ENCODE peak calls at places on chromosomes 6 and 20, in six cellular contexts. One of them, this sample, is unnamed.

GRCh38 chr6:80464901-80465300 is 358.4 kb downstream of the BCKDHB start:
- DNase-seq in NCI-H446: no peak
- DNase-seq in fibroblast of the aortic adventitia: no peak
- DNase-seq in NCI-H187: no peak
- DNase-seq in heart right ventricle: no peak
- DNase-seq in dorsolateral prefrontal cortex: no peak
- DNase-seq in this sample: no peak

GRCh38 chr6:17536586-17536985 is 63.5 kb upstream of the FAM8A1 start:
- DNase-seq in NCI-H446: no peak
- DNase-seq in NCI-H187: no peak
- DNase-seq in dorsolateral prefrontal cortex: no peak
- DNase-seq in heart right ventricle: no peak
- DNase-seq in fibroblast of the aortic adventitia: no peak
- DNase-seq in this sample: no peak

GRCh38 chr20:7195704-7196103 is 428.2 kb downstream of the BMP2 start:
- DNase-seq in NCI-H446: no peak
- DNase-seq in fibroblast of the aortic adventitia: peak
- DNase-seq in dorsolateral prefrontal cortex: no peak
- DNase-seq in heart right ventricle: no peak
- DNase-seq in NCI-H187: no peak
- DNase-seq in this sample: peak

GRCh38 chr20:4791121-4791520 is 69.4 kb downstream of the PRND start:
- DNase-seq in NCI-H187: no peak
- DNase-seq in heart right ventricle: no peak
- DNase-seq in NCI-H446: no peak
- DNase-seq in fibroblast of the aortic adventitia: no peak
- DNase-seq in dorsolateral prefrontal cortex: no peak
- DNase-seq in this sample: no peak

GRCh38 chr20:24147961-24148360 is 159.4 kb upstream of the GGTLC1 start:
- DNase-seq in NCI-H187: no peak
- DNase-seq in heart right ventricle: no peak
- DNase-seq in NCI-H446: no peak
- DNase-seq in dorsolateral prefrontal cortex: no peak
- DNase-seq in fibroblast of the aortic adventitia: no peak
- DNase-seq in this sample: no peak

GRCh38 chr6:42201382-42201781 is 6.6 kb upstream of the GUCA1B start:
- DNase-seq in NCI-H187: no peak
- DNase-seq in fibroblast of the aortic adventitia: peak
- DNase-seq in NCI-H446: no peak
- DNase-seq in dorsolateral prefrontal cortex: no peak
- DNase-seq in heart right ventricle: no peak
- DNase-seq in this sample: no peak

GRCh38 chr20:62768815-62769287 is 27.4 kb upstream of the MRGBP start:
- DNase-seq in dorsolateral prefrontal cortex: no peak
- DNase-seq in fibroblast of the aortic adventitia: peak
- DNase-seq in NCI-H187: no peak
- DNase-seq in heart right ventricle: no peak
- DNase-seq in NCI-H446: peak
- DNase-seq in this sample: no peak

GRCh38 chr6:56595490-56596122 is 47.1 kb downstream of the DST start:
- DNase-seq in NCI-H187: no peak
- DNase-seq in heart right ventricle: peak
- DNase-seq in NCI-H446: peak
- DNase-seq in dorsolateral prefrontal cortex: no peak
- DNase-seq in fibroblast of the aortic adventitia: peak
- DNase-seq in this sample: no peak

GRCh38 chr20:49727473-49727872 is 13.8 kb upstream of the B4GALT5 start:
- DNase-seq in NCI-H446: no peak
- DNase-seq in dorsolateral prefrontal cortex: no peak
- DNase-seq in heart right ventricle: no peak
- DNase-seq in NCI-H187: no peak
- DNase-seq in fibroblast of the aortic adventitia: no peak
- DNase-seq in this sample: no peak

GRCh38 chr6:53258774-53259155 is 90.0 kb downstream of the ELOVL5 start:
- DNase-seq in dorsolateral prefrontal cortex: no peak
- DNase-seq in NCI-H446: no peak
- DNase-seq in NCI-H187: no peak
- DNase-seq in fibroblast of the aortic adventitia: no peak
- DNase-seq in heart right ventricle: no peak
- DNase-seq in this sample: no peak

GRCh38 chr6:90217621-90218496 is 78.8 kb downstream of the BACH2 start:
- DNase-seq in NCI-H187: no peak
- DNase-seq in heart right ventricle: peak
- DNase-seq in NCI-H446: no peak
- DNase-seq in dorsolateral prefrontal cortex: no peak
- DNase-seq in fibroblast of the aortic adventitia: no peak
- DNase-seq in this sample: no peak

GRCh38 chr6:1561355-1561754 is 48.4 kb upstream of the FOXC1 start:
- DNase-seq in fibroblast of the aortic adventitia: no peak
- DNase-seq in dorsolateral prefrontal cortex: no peak
- DNase-seq in heart right ventricle: no peak
- DNase-seq in NCI-H446: no peak
- DNase-seq in NCI-H187: no peak
- DNase-seq in this sample: no peak

GRCh38 chr20:59472059-59472458 is 132.3 kb upstream of the PHACTR3 start:
- DNase-seq in dorsolateral prefrontal cortex: no peak
- DNase-seq in fibroblast of the aortic adventitia: no peak
- DNase-seq in NCI-H187: no peak
- DNase-seq in NCI-H446: no peak
- DNase-seq in heart right ventricle: no peak
- DNase-seq in this sample: no peak

GRCh38 chr20:49893242-49894072 is 21.9 kb downstream of the SPATA2 start:
- DNase-seq in heart right ventricle: no peak
- DNase-seq in fibroblast of the aortic adventitia: no peak
- DNase-seq in dorsolateral prefrontal cortex: no peak
- DNase-seq in NCI-H187: no peak
- DNase-seq in NCI-H446: no peak
- DNase-seq in this sample: no peak

GRCh38 chr6:122609881-122610689 is at the start of gene PKIB:
- DNase-seq in heart right ventricle: peak
- DNase-seq in dorsolateral prefrontal cortex: peak
- DNase-seq in NCI-H187: peak
- DNase-seq in NCI-H446: peak
- DNase-seq in fibroblast of the aortic adventitia: peak
- DNase-seq in this sample: peak

GRCh38 chr6:156154896-156155295 is 622.3 kb upstream of the ARID1B start:
- DNase-seq in NCI-H187: no peak
- DNase-seq in dorsolateral prefrontal cortex: no peak
- DNase-seq in heart right ventricle: no peak
- DNase-seq in fibroblast of the aortic adventitia: peak
- DNase-seq in NCI-H446: no peak
- DNase-seq in this sample: no peak

GRCh38 chr20:41380551-41381262 is 14.1 kb upstream of the EMILIN3 start:
- DNase-seq in heart right ventricle: no peak
- DNase-seq in dorsolateral prefrontal cortex: no peak
- DNase-seq in NCI-H187: no peak
- DNase-seq in fibroblast of the aortic adventitia: no peak
- DNase-seq in NCI-H446: peak
- DNase-seq in this sample: no peak

GRCh38 chr20:51763965-51764602 is 4.1 kb downstream of the ATP9A start:
- DNase-seq in NCI-H187: no peak
- DNase-seq in heart right ventricle: no peak
- DNase-seq in NCI-H446: no peak
- DNase-seq in fibroblast of the aortic adventitia: no peak
- DNase-seq in dorsolateral prefrontal cortex: no peak
- DNase-seq in this sample: no peak

GRCh38 chr6:62371395-62371794 is 85.4 kb upstream of the KHDRBS2 start:
- DNase-seq in NCI-H187: no peak
- DNase-seq in dorsolateral prefrontal cortex: no peak
- DNase-seq in NCI-H446: no peak
- DNase-seq in heart right ventricle: no peak
- DNase-seq in fibroblast of the aortic adventitia: no peak
- DNase-seq in this sample: no peak

GRCh38 chr6:52557389-52558265 is 19.2 kb downstream of the TRAM2 start:
- DNase-seq in fibroblast of the aortic adventitia: peak
- DNase-seq in NCI-H446: no peak
- DNase-seq in heart right ventricle: no peak
- DNase-seq in NCI-H187: no peak
- DNase-seq in dorsolateral prefrontal cortex: no peak
- DNase-seq in this sample: no peak

GRCh38 chr6:42428326-42429041 is 23.2 kb downstream of the TRERF1 start:
- DNase-seq in heart right ventricle: peak
- DNase-seq in dorsolateral prefrontal cortex: no peak
- DNase-seq in NCI-H187: no peak
- DNase-seq in fibroblast of the aortic adventitia: peak
- DNase-seq in NCI-H446: no peak
- DNase-seq in this sample: no peak

GRCh38 chr6:100673641-100674040 is 207.5 kb downstream of the ASCC3 start:
- DNase-seq in dorsolateral prefrontal cortex: no peak
- DNase-seq in NCI-H187: no peak
- DNase-seq in NCI-H446: no peak
- DNase-seq in heart right ventricle: no peak
- DNase-seq in fibroblast of the aortic adventitia: no peak
- DNase-seq in this sample: no peak

GRCh38 chr6:97465877-97466710 is 183.1 kb upstream of the MMS22L start:
- DNase-seq in dorsolateral prefrontal cortex: no peak
- DNase-seq in fibroblast of the aortic adventitia: no peak
- DNase-seq in NCI-H446: peak
- DNase-seq in NCI-H187: no peak
- DNase-seq in heart right ventricle: no peak
- DNase-seq in this sample: no peak

GRCh38 chr6:7324520-7324919 is 11.5 kb upstream of the SSR1 start:
- DNase-seq in fibroblast of the aortic adventitia: no peak
- DNase-seq in NCI-H446: no peak
- DNase-seq in dorsolateral prefrontal cortex: no peak
- DNase-seq in heart right ventricle: peak
- DNase-seq in NCI-H187: no peak
- DNase-seq in this sample: no peak

GRCh38 chr6:144482142-144482541 is 197.0 kb downstream of the UTRN start:
- DNase-seq in NCI-H446: peak
- DNase-seq in heart right ventricle: peak
- DNase-seq in fibroblast of the aortic adventitia: peak
- DNase-seq in NCI-H187: peak
- DNase-seq in dorsolateral prefrontal cortex: peak
- DNase-seq in this sample: no peak

GRCh38 chr6:37503486-37503980 is 3.8 kb upstream of the CCDC167 start:
- DNase-seq in heart right ventricle: no peak
- DNase-seq in NCI-H446: peak
- DNase-seq in dorsolateral prefrontal cortex: no peak
- DNase-seq in fibroblast of the aortic adventitia: no peak
- DNase-seq in NCI-H187: no peak
- DNase-seq in this sample: no peak

GRCh38 chr6:26318459-26319404 is 46.3 kb upstream of the BTN3A2 start:
- DNase-seq in fibroblast of the aortic adventitia: no peak
- DNase-seq in NCI-H446: no peak
- DNase-seq in dorsolateral prefrontal cortex: no peak
- DNase-seq in heart right ventricle: no peak
- DNase-seq in NCI-H187: no peak
- DNase-seq in this sample: no peak

GRCh38 chr20:20184149-20184548 is 131.8 kb downstream of the CFAP61 start:
- DNase-seq in NCI-H446: peak
- DNase-seq in fibroblast of the aortic adventitia: peak
- DNase-seq in heart right ventricle: no peak
- DNase-seq in NCI-H187: no peak
- DNase-seq in dorsolateral prefrontal cortex: no peak
- DNase-seq in this sample: no peak

GRCh38 chr6:4369616-4370015 is 234.2 kb upstream of the ECI2 start:
- DNase-seq in dorsolateral prefrontal cortex: no peak
- DNase-seq in fibroblast of the aortic adventitia: peak
- DNase-seq in NCI-H446: peak
- DNase-seq in heart right ventricle: peak
- DNase-seq in NCI-H187: no peak
- DNase-seq in this sample: peak

GRCh38 chr6:158869010-158869603 is 49.9 kb upstream of the EZR start:
- DNase-seq in dorsolateral prefrontal cortex: no peak
- DNase-seq in fibroblast of the aortic adventitia: no peak
- DNase-seq in NCI-H187: peak
- DNase-seq in heart right ventricle: no peak
- DNase-seq in NCI-H446: peak
- DNase-seq in this sample: no peak

GRCh38 chr20:23246682-23247664 is 103.6 kb upstream of the NXT1 start:
- DNase-seq in heart right ventricle: peak
- DNase-seq in NCI-H187: no peak
- DNase-seq in dorsolateral prefrontal cortex: no peak
- DNase-seq in NCI-H446: no peak
- DNase-seq in fibroblast of the aortic adventitia: peak
- DNase-seq in this sample: no peak

GRCh38 chr6:119495230-119495683 is 145.7 kb upstream of the MAN1A1 start:
- DNase-seq in NCI-H446: peak
- DNase-seq in heart right ventricle: peak
- DNase-seq in fibroblast of the aortic adventitia: no peak
- DNase-seq in NCI-H187: no peak
- DNase-seq in dorsolateral prefrontal cortex: no peak
- DNase-seq in this sample: no peak

GRCh38 chr20:40284611-40285010 is 404.4 kb downstream of the MAFB start:
- DNase-seq in dorsolateral prefrontal cortex: no peak
- DNase-seq in NCI-H187: no peak
- DNase-seq in NCI-H446: no peak
- DNase-seq in fibroblast of the aortic adventitia: no peak
- DNase-seq in heart right ventricle: no peak
- DNase-seq in this sample: no peak